ENCODE peak calls at places on chromosome 18, in five cellular contexts. L, O, J, S and T are unnamed samples.
A peak's percentile ranks its signal among the peaks of the same experiment; 100 is the strongest.

GRCh38 chr18:25310045-25310444 is 41.9 kb downstream of the ZNF521 start:
- DNase-seq in L (no peak), O (peak; percentile 55), J (no peak), S (no peak), T (no peak)

GRCh38 chr18:47109049-47109448 is 41.3 kb downstream of the HDHD2 start:
- DNase-seq in L (no peak), O (no peak), J (no peak), S (no peak), T (no peak)

GRCh38 chr18:36504928-36505327 is 207.4 kb downstream of the FHOD3 start:
- DNase-seq in L (no peak), O (no peak), J (no peak), S (no peak), T (no peak)

GRCh38 chr18:13252696-13253410 is 34.3 kb downstream of the LDLRAD4 start:
- DNase-seq in L (no peak), O (no peak), J (no peak), S (no peak), T (no peak)

GRCh38 chr18:46152436-46152807 is 48.2 kb downstream of the HAUS1 start:
- DNase-seq in L (no peak), O (no peak), J (no peak), S (no peak), T (no peak)

GRCh38 chr18:61950371-61950770 is 57.6 kb upstream of the RNF152 start:
- DNase-seq in L (no peak), O (no peak), J (no peak), S (no peak), T (no peak)

GRCh38 chr18:46214435-46214834 is 110.2 kb downstream of the HAUS1 start:
- DNase-seq in L (no peak), O (no peak), J (no peak), S (no peak), T (no peak)

GRCh38 chr18:74378179-74378682 is 62.6 kb downstream of the C18orf63 start:
- DNase-seq in L (no peak), O (no peak), J (no peak), S (no peak), T (no peak)

GRCh38 chr18:34970106-34970505 is 71.1 kb upstream of the MAPRE2 start:
- DNase-seq in L (no peak), O (no peak), J (no peak), S (no peak), T (no peak)

GRCh38 chr18:73942081-73942625 is 205.5 kb downstream of the FBXO15 start:
- DNase-seq in L (no peak), O (no peak), J (no peak), S (no peak), T (no peak)

GRCh38 chr18:934518-935123 is 29.9 kb downstream of the ADCYAP1 start:
- DNase-seq in L (no peak), O (no peak), J (no peak), S (no peak), T (no peak)

GRCh38 chr18:48683197-48683596 is 144.4 kb downstream of the CTIF start:
- DNase-seq in L (no peak), O (no peak), J (no peak), S (no peak), T (no peak)